ENCODE peak calls at places on chromosomes 1 and 21, in five cellular contexts. X, F, K, V and M are unnamed samples.

GRCh38 chr21:42622284-42622683 is 31.1 kb upstream of the PDE9A start:
- DNase-seq in X (no peak), V (no peak), K (no peak), F (peak), M (no peak)

GRCh38 chr1:47944561-47944960 is 52.6 kb downstream of the TRABD2B start:
- DNase-seq in X (no peak), V (no peak), F (no peak), K (no peak), M (no peak)

GRCh38 chr1:59570524-59570923 is 244.2 kb upstream of the HOOK1 start:
- DNase-seq in F (no peak), X (no peak), V (no peak), K (peak), M (peak)

GRCh38 chr1:41359211-41360073 is 1.8 kb upstream of the FOXO6 start:
- DNase-seq in F (peak), K (no peak), X (peak), V (peak), M (no peak)

GRCh38 chr1:10200620-10201019 is 9.8 kb upstream of the KIF1B start:
- DNase-seq in X (no peak), V (no peak), K (no peak), F (no peak), M (no peak)

GRCh38 chr1:188343914-188344313 is 1515.2 kb downstream of the PLA2G4A start:
- DNase-seq in F (no peak), V (no peak), K (no peak), X (no peak), M (no peak)

GRCh38 chr1:37755951-37756350 is 9.0 kb downstream of the EPHA10 start:
- DNase-seq in X (no peak), F (no peak), K (no peak), V (no peak), M (no peak)

GRCh38 chr21:44462090-44462833 is 7.0 kb downstream of the LRRC3 start:
- DNase-seq in V (no peak), X (no peak), K (no peak), F (no peak), M (no peak)

GRCh38 chr21:46127239-46128105 is 27.9 kb downstream of the FTCD start:
- DNase-seq in F (peak), K (no peak), X (no peak), V (peak), M (no peak)

GRCh38 chr21:34003428-34003827 is 70.0 kb upstream of the MRPS6 start:
- DNase-seq in V (no peak), K (no peak), X (no peak), F (no peak), M (no peak)

GRCh38 chr1:29876902-29877301 is 640.6 kb downstream of the PTPRU start:
- DNase-seq in V (no peak), K (no peak), X (no peak), F (no peak), M (no peak)

GRCh38 chr1:20342294-20343148 is 51.8 kb downstream of the VWA5B1 start:
- DNase-seq in F (no peak), K (no peak), V (no peak), X (no peak), M (no peak)

DNA sequence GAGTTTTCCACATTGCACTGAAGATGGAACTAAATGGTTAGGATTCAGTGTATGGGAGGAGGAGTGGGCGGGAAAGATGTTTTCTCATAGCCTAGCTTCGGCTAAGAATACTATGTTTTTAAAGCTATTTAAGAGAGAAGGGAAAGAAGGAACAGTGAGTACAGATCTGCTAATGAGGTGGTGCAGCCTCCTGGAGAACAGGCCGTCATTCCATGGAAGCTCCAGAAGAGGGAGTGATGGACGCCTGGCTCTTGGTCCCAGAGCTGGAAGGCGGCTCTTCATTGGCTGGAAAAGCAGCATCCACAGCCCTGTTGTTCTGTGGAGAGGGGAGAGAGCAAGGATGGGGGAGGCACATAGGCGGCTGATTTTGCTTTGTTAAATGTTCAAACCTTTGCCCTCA is 6.9 kb downstream of the CAMK1G start:
- DNase-seq in V (no peak), X (peak), F (no peak), K (peak), M (peak)
- TF ChIP-seq CTCF in V (no peak), X (peak), F (peak), K (peak), M (peak)

DNA sequence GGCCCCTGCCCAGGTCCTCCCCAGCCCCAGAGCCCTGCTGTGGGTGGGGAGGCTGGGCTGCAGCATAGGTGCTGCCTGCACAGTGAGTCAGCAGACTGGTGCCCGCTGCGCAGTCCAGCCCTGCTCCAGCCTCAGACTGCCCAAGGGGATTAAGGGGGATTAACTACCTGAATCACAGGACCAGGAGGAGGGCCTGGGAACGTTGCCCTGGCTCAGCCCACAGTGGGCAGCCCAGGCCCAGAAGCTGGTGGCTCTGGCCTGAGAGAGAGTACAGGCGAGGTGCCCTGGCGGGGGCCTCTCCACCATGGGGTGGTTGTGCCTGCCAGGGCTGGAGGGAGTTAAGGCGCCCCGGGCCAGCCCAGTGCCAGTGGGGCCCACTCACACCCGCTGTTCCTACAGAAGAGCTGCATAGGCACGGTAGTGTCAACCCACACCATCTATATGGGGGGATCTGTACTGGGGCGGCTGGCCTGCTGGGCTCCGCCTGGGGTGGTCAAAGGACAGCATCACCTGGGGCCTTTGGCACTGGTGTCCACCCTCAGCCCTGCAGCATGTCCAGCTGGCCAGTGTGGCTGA is 2.3 kb downstream of the OBSCN start:
- DNase-seq in F (no peak), K (no peak), X (peak), V (peak), M (no peak)
- H3K27ac ChIP-seq in F (no peak), K (no peak), X (no peak), V (peak), M (no peak)

DNA sequence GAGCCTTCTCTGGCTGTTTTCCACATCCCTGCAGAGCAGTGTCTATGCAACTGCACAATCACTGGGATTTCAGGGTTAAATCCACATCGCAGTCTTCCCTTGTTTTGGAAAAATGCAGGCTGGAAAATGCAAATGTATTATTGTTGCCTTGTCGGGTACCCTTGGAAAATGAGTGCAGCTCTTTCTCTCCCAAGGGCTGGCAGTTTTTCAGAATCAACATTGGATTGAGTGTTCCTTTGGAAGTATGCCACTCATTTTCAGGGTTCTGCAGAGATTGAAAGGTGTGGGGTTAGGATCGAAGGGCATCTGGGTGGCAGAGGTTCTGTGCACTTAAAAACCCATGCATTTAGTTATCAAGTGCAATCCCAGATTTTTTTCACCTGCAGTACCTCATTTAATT is 3.3 kb downstream of the NOS1AP start:
- DNase-seq in X (no peak), V (no peak), K (peak), F (no peak), M (no peak)
- H3K4me3 ChIP-seq in X (peak), V (no peak), K (no peak), F (no peak), M (no peak)

DNA sequence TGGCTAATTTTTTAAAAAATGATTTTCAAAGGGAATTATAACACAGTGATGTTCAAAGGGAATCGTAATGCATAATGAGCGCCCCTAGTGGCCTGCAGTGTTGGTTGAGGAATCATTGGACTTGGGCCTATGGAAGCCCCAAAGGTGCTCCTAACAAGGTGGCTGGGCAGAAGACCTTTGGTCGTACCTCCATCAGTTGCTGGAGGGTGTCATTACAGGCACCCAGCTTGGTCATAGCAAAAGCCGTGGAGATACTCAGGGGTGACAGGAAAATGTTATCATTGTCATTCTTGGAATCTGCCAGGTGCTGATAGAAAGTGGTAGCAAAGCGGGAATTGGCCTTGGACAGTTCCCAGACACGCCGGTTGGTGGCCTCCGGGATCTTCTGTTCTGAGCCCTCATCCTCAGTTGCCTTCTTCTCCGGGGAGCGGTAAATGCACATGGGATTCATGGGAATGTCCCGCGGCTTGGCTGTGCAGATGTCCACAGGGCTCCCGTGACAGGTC is 2.7 kb downstream of the SERPINC1 start:
- DNase-seq in X (peak), V (no peak), K (peak), F (no peak), M (peak)
- TF ChIP-seq CTCF in X (peak), V (no peak), K (peak), F (peak), M (peak)

GRCh38 chr21:28857720-28858119 is 135.0 kb downstream of the LTN1 start:
- DNase-seq in K (no peak), X (no peak), V (no peak), F (no peak), M (no peak)
- H3K27ac ChIP-seq in K (no peak), X (no peak), V (no peak), F (no peak), M (no peak)

GRCh38 chr1:113872219-113872934 is 865 bp upstream of the PTPN22 start:
- DNase-seq in X (no peak), K (peak), V (no peak), F (no peak), M (no peak)

GRCh38 chr1:113868387-113869083 is 3.0 kb downstream of the PTPN22 start:
- DNase-seq in F (no peak), V (no peak), K (peak), X (no peak), M (no peak)

GRCh38 chr1:113874017-113874879 is 2.7 kb upstream of the PTPN22 start:
- DNase-seq in V (no peak), K (peak), F (no peak), X (peak), M (no peak)

GRCh38 chr1:113871597-113872113 is at the start of gene PTPN22:
- DNase-seq in F (peak), V (peak), X (no peak), K (no peak), M (peak)

DNA sequence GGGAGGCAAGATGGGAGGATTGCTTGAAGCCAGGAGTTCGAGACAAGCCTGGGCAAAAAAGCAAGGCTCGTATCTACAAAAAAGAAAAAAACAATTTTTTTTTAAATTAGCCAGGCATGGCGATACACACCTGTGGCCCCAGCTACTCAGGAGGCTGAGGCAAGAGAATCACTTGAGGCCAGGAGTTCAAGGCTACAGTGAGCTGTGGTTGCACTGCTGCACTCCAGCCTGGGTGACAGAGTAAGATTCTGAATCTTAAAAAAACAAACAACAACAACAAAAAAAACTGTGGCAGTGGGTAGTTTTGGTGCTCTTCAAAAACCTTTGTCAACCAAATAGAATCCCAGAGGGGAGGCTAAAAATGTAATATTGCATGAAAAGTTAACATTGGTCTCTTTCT is 734 bp downstream of the PTPN22 start:
- DNase-seq in K (no peak), V (no peak), X (no peak), F (no peak), M (no peak)
- H3K4me3 ChIP-seq in K (no peak), V (no peak), X (no peak), F (peak), M (no peak)

GRCh38 chr21:28018741-28019669 is 973.7 kb downstream of the LTN1 start:
- DNase-seq in K (no peak), F (no peak), X (no peak), V (peak), M (no peak)
- TF ChIP-seq CTCF in K (no peak), F (no peak), X (no peak), V (peak), M (peak)

GRCh38 chr1:156268336-156268735 is 14.3 kb downstream of the SMG5 start:
- DNase-seq in F (no peak), K (no peak), V (no peak), X (no peak), M (peak)

GRCh38 chr1:156266051-156266450 is 16.6 kb downstream of the SMG5 start:
- DNase-seq in X (no peak), K (no peak), V (no peak), F (no peak), M (no peak)

GRCh38 chr1:156270314-156270713 is 12.3 kb downstream of the SMG5 start:
- DNase-seq in K (no peak), X (no peak), V (no peak), F (no peak), M (no peak)
- H3K27ac ChIP-seq in K (no peak), X (no peak), V (no peak), F (no peak), M (no peak)

DNA sequence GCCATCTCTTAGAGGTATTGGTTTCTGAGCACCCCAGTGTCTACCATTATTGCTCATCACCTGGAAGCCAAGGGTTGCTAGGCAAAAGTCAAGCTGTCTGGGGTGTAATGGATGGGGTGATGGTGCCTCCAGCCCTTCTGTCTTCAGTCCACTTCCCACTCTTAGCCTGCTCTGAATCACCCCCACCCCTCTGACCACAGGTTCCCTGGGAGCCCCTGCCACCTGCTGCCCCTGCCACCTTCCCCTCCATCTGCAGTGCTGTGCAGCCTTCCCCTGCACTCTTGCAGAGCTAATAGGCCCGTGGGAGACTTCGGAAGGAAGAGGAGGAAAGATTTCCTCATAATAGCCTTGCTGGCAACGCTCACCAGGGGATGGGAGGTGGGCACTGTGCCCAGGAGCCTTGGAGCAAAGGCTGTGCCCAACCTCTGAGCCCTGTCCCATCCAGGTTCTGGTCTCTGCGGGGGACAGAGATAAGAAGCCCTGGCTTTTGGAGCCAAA is 35.5 kb downstream of the CAPN2 start:
- DNase-seq in F (no peak), X (no peak), K (peak), V (peak), M (no peak)
- H3K4me3 ChIP-seq in F (no peak), X (no peak), K (no peak), V (no peak), M (no peak)